ENCODE peak calls at places on chromosomes 6 and 20, in ten cellular contexts. One of them, this sample, is unnamed. For H3K4me1, the result is how much of the 10 kb centered on the place peaks cover.

GRCh38 chr6:116568851-116569755 is 2.2 kb upstream of the RWDD1 start:
- DNase-seq in stomach: no peak
- DNase-seq in SK-N-SH: no peak
- DNase-seq in body of pancreas: no peak
- DNase-seq in mammary epithelial cell: no peak
- DNase-seq in spleen: no peak
- DNase-seq in PC-9: peak
- DNase-seq in Peyer's patch: no peak
- DNase-seq in fibroblast of lung: no peak
- DNase-seq in tibial artery: no peak
- DNase-seq in this sample: no peak

GRCh38 chr20:61765871-61766654 is 299.6 kb downstream of the TAF4 start:
- DNase-seq in body of pancreas: no peak
- DNase-seq in fibroblast of lung: no peak
- DNase-seq in spleen: peak
- DNase-seq in tibial artery: peak
- DNase-seq in mammary epithelial cell: no peak
- DNase-seq in PC-9: no peak
- DNase-seq in Peyer's patch: no peak
- DNase-seq in SK-N-SH: peak
- DNase-seq in stomach: no peak
- DNase-seq in this sample: no peak

GRCh38 chr20:64115171-64115911 is 8.0 kb upstream of the NPBWR2 start:
- DNase-seq in Peyer's patch: peak
- DNase-seq in body of pancreas: no peak
- DNase-seq in SK-N-SH: peak
- DNase-seq in spleen: peak
- DNase-seq in mammary epithelial cell: no peak
- DNase-seq in stomach: peak
- DNase-seq in tibial artery: peak
- DNase-seq in fibroblast of lung: no peak
- DNase-seq in PC-9: no peak
- DNase-seq in this sample: no peak

GRCh38 chr6:21109421-21110178 is 484.0 kb upstream of the SOX4 start:
- DNase-seq in Peyer's patch: no peak
- DNase-seq in PC-9: peak
- DNase-seq in SK-N-SH: no peak
- DNase-seq in spleen: no peak
- DNase-seq in body of pancreas: no peak
- DNase-seq in mammary epithelial cell: peak
- DNase-seq in stomach: no peak
- DNase-seq in tibial artery: no peak
- DNase-seq in fibroblast of lung: peak
- DNase-seq in this sample: peak

GRCh38 chr6:157514659-157515496 is 133.9 kb downstream of the ZDHHC14 start:
- DNase-seq in spleen: no peak
- DNase-seq in SK-N-SH: no peak
- DNase-seq in stomach: no peak
- DNase-seq in tibial artery: no peak
- DNase-seq in body of pancreas: no peak
- DNase-seq in mammary epithelial cell: peak
- DNase-seq in fibroblast of lung: peak
- DNase-seq in PC-9: peak
- DNase-seq in Peyer's patch: no peak
- DNase-seq in this sample: peak

GRCh38 chr20:34874094-34874654 is 1.5 kb upstream of the GGT7 start:
- DNase-seq in stomach: peak
- DNase-seq in mammary epithelial cell: peak
- DNase-seq in tibial artery: peak
- DNase-seq in PC-9: peak
- DNase-seq in spleen: no peak
- DNase-seq in body of pancreas: peak
- DNase-seq in Peyer's patch: peak
- DNase-seq in SK-N-SH: peak
- DNase-seq in fibroblast of lung: peak
- DNase-seq in this sample: peak

GRCh38 chr6:1930356-1930755 is 315.0 kb downstream of the GMDS start:
- DNase-seq in spleen: no peak
- DNase-seq in mammary epithelial cell: no peak
- DNase-seq in fibroblast of lung: no peak
- DNase-seq in SK-N-SH: no peak
- DNase-seq in tibial artery: no peak
- DNase-seq in body of pancreas: no peak
- DNase-seq in Peyer's patch: no peak
- DNase-seq in stomach: no peak
- DNase-seq in PC-9: no peak
- DNase-seq in this sample: no peak

GRCh38 chr20:326645-327031 is 1.3 kb downstream of the SOX12 start:
- DNase-seq in stomach: peak
- DNase-seq in body of pancreas: peak
- DNase-seq in spleen: peak
- DNase-seq in PC-9: no peak
- DNase-seq in fibroblast of lung: peak
- DNase-seq in SK-N-SH: no peak
- DNase-seq in Peyer's patch: no peak
- DNase-seq in tibial artery: no peak
- DNase-seq in mammary epithelial cell: no peak
- DNase-seq in this sample: peak

GRCh38 chr6:97668716-97669115 is 385.7 kb upstream of the MMS22L start:
- DNase-seq in spleen: peak
- DNase-seq in stomach: no peak
- DNase-seq in tibial artery: no peak
- DNase-seq in SK-N-SH: no peak
- DNase-seq in fibroblast of lung: no peak
- DNase-seq in Peyer's patch: no peak
- DNase-seq in mammary epithelial cell: no peak
- DNase-seq in body of pancreas: no peak
- DNase-seq in PC-9: no peak
- DNase-seq in this sample: no peak

GRCh38 chr20:57548177-57549058 is 12.5 kb upstream of the PCK1 start:
- DNase-seq in fibroblast of lung: no peak
- DNase-seq in spleen: no peak
- DNase-seq in SK-N-SH: no peak
- DNase-seq in mammary epithelial cell: no peak
- DNase-seq in tibial artery: peak
- DNase-seq in stomach: no peak
- DNase-seq in body of pancreas: peak
- DNase-seq in Peyer's patch: no peak
- DNase-seq in PC-9: no peak
- DNase-seq in this sample: no peak

GRCh38 chr6:147709396-147710272 is 201.1 kb downstream of the SAMD5 start:
- DNase-seq in Peyer's patch: no peak
- DNase-seq in SK-N-SH: no peak
- DNase-seq in spleen: no peak
- DNase-seq in tibial artery: no peak
- DNase-seq in fibroblast of lung: no peak
- DNase-seq in mammary epithelial cell: no peak
- DNase-seq in PC-9: no peak
- DNase-seq in stomach: no peak
- DNase-seq in body of pancreas: no peak
- DNase-seq in this sample: no peak

GRCh38 chr6:45791600-45792168 is 224.0 kb downstream of the CLIC5 start:
- DNase-seq in spleen: no peak
- DNase-seq in body of pancreas: no peak
- DNase-seq in tibial artery: no peak
- DNase-seq in Peyer's patch: no peak
- DNase-seq in fibroblast of lung: peak
- DNase-seq in SK-N-SH: no peak
- DNase-seq in PC-9: peak
- DNase-seq in stomach: no peak
- DNase-seq in mammary epithelial cell: peak
- DNase-seq in this sample: peak

GRCh38 chr6:140857734-140858380 is 1274.9 kb upstream of the GJE1 start:
- DNase-seq in tibial artery: no peak
- DNase-seq in mammary epithelial cell: peak
- DNase-seq in spleen: no peak
- DNase-seq in body of pancreas: no peak
- DNase-seq in PC-9: no peak
- DNase-seq in Peyer's patch: no peak
- DNase-seq in stomach: no peak
- DNase-seq in SK-N-SH: no peak
- DNase-seq in fibroblast of lung: peak
- DNase-seq in this sample: peak

GRCh38 chr20:58117944-58118343 is 110.5 kb downstream of the ANKRD60 start:
- DNase-seq in PC-9: no peak
- DNase-seq in SK-N-SH: no peak
- DNase-seq in stomach: no peak
- DNase-seq in fibroblast of lung: no peak
- DNase-seq in Peyer's patch: no peak
- DNase-seq in spleen: no peak
- DNase-seq in mammary epithelial cell: no peak
- DNase-seq in tibial artery: no peak
- DNase-seq in body of pancreas: no peak
- DNase-seq in this sample: no peak

GRCh38 chr6:160260283-160261119 is 1.9 kb upstream of the SLC22A2 start:
- DNase-seq in spleen: no peak
- DNase-seq in stomach: no peak
- DNase-seq in tibial artery: peak
- DNase-seq in PC-9: no peak
- DNase-seq in Peyer's patch: no peak
- DNase-seq in mammary epithelial cell: peak
- DNase-seq in fibroblast of lung: no peak
- DNase-seq in body of pancreas: no peak
- DNase-seq in SK-N-SH: no peak
- DNase-seq in this sample: peak

DNA sequence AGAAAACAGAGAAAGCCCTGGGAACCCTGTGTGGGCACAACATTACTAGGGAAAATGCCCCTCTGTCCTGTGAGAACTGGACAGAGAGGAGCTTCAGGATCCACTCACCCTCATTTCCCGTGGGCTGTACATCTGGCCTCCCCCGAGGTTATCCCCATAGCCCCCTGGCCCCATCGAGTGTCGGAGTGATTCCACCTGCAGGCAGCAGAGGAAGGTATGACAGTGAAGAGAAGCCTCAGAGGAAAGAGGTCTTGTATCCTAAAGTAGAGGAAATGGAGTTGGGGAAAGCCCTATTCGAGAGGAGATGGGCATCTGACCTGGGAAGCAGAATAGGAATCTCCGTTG is 2.4 kb upstream of the AGER start:
- DNase-seq in SK-N-SH: no peak
- DNase-seq in tibial artery: no peak
- DNase-seq in stomach: no peak
- DNase-seq in mammary epithelial cell: no peak
- DNase-seq in body of pancreas: no peak
- DNase-seq in PC-9: no peak
- DNase-seq in spleen: peak
- DNase-seq in Peyer's patch: no peak
- DNase-seq in fibroblast of lung: no peak
- DNase-seq in this sample: no peak
- H3K27ac ChIP-seq in SK-N-SH: peak
- H3K27ac ChIP-seq in tibial artery: peak
- H3K27ac ChIP-seq in stomach: peak
- H3K27ac ChIP-seq in mammary epithelial cell: no peak
- H3K27ac ChIP-seq in body of pancreas: peak
- H3K27ac ChIP-seq in PC-9: no peak
- H3K27ac ChIP-seq in spleen: peak
- H3K27ac ChIP-seq in Peyer's patch: peak
- H3K27ac ChIP-seq in fibroblast of lung: peak
- H3K27ac ChIP-seq in this sample: no peak

GRCh38 chr6:87472525-87473418 is at the start of gene SLC35A1:
- DNase-seq in spleen: peak
- DNase-seq in Peyer's patch: peak
- DNase-seq in body of pancreas: peak
- DNase-seq in PC-9: peak
- DNase-seq in stomach: peak
- DNase-seq in fibroblast of lung: peak
- DNase-seq in tibial artery: peak
- DNase-seq in SK-N-SH: peak
- DNase-seq in mammary epithelial cell: peak
- DNase-seq in this sample: peak
- TF ChIP-seq CTCF in spleen: no peak
- TF ChIP-seq CTCF in Peyer's patch: no peak
- TF ChIP-seq CTCF in body of pancreas: peak
- TF ChIP-seq CTCF in PC-9: peak
- TF ChIP-seq CTCF in stomach: peak
- TF ChIP-seq CTCF in fibroblast of lung: peak
- TF ChIP-seq CTCF in tibial artery: peak
- TF ChIP-seq CTCF in SK-N-SH: no peak
- TF ChIP-seq CTCF in mammary epithelial cell: no peak
- TF ChIP-seq CTCF in this sample: no peak

GRCh38 chr20:38127920-38128528 is 37.0 kb downstream of the TGM2 start:
- DNase-seq in spleen: peak
- DNase-seq in stomach: no peak
- DNase-seq in tibial artery: no peak
- DNase-seq in PC-9: no peak
- DNase-seq in fibroblast of lung: no peak
- DNase-seq in mammary epithelial cell: no peak
- DNase-seq in body of pancreas: no peak
- DNase-seq in SK-N-SH: no peak
- DNase-seq in Peyer's patch: peak
- DNase-seq in this sample: no peak

GRCh38 chr20:38129893-38130609 is 35.0 kb downstream of the TGM2 start:
- DNase-seq in mammary epithelial cell: no peak
- DNase-seq in PC-9: no peak
- DNase-seq in stomach: no peak
- DNase-seq in fibroblast of lung: no peak
- DNase-seq in body of pancreas: no peak
- DNase-seq in Peyer's patch: peak
- DNase-seq in tibial artery: peak
- DNase-seq in spleen: peak
- DNase-seq in SK-N-SH: no peak
- DNase-seq in this sample: no peak

GRCh38 chr20:38130687-38131587 is 34.1 kb downstream of the TGM2 start:
- DNase-seq in stomach: no peak
- DNase-seq in PC-9: no peak
- DNase-seq in tibial artery: peak
- DNase-seq in SK-N-SH: no peak
- DNase-seq in spleen: peak
- DNase-seq in body of pancreas: no peak
- DNase-seq in mammary epithelial cell: no peak
- DNase-seq in Peyer's patch: no peak
- DNase-seq in fibroblast of lung: no peak
- DNase-seq in this sample: no peak

GRCh38 chr20:38128691-38129090 is 36.4 kb downstream of the TGM2 start:
- DNase-seq in mammary epithelial cell: no peak
- DNase-seq in spleen: peak
- DNase-seq in SK-N-SH: no peak
- DNase-seq in fibroblast of lung: no peak
- DNase-seq in PC-9: no peak
- DNase-seq in tibial artery: no peak
- DNase-seq in stomach: no peak
- DNase-seq in Peyer's patch: peak
- DNase-seq in body of pancreas: no peak
- DNase-seq in this sample: no peak

GRCh38 chr20:38129248-38129865 is 35.7 kb downstream of the TGM2 start:
- DNase-seq in Peyer's patch: peak
- DNase-seq in SK-N-SH: no peak
- DNase-seq in PC-9: no peak
- DNase-seq in mammary epithelial cell: no peak
- DNase-seq in stomach: no peak
- DNase-seq in spleen: peak
- DNase-seq in tibial artery: peak
- DNase-seq in fibroblast of lung: no peak
- DNase-seq in body of pancreas: no peak
- DNase-seq in this sample: no peak
- H3K4me1 ChIP-seq in Peyer's patch: under half
- H3K4me1 ChIP-seq in SK-N-SH: under half
- H3K4me1 ChIP-seq in PC-9: half or more
- H3K4me1 ChIP-seq in mammary epithelial cell: under half
- H3K4me1 ChIP-seq in stomach: under half
- H3K4me1 ChIP-seq in spleen: under half
- H3K4me1 ChIP-seq in tibial artery: under half
- H3K4me1 ChIP-seq in fibroblast of lung: under half
- H3K4me1 ChIP-seq in body of pancreas: under half
- H3K4me1 ChIP-seq in this sample: under half

GRCh38 chr6:155187994-155188706 is 75.7 kb upstream of the CLDN20 start:
- DNase-seq in body of pancreas: no peak
- DNase-seq in Peyer's patch: no peak
- DNase-seq in spleen: no peak
- DNase-seq in mammary epithelial cell: peak
- DNase-seq in SK-N-SH: no peak
- DNase-seq in tibial artery: no peak
- DNase-seq in PC-9: no peak
- DNase-seq in fibroblast of lung: peak
- DNase-seq in stomach: no peak
- DNase-seq in this sample: peak
- H3K27ac ChIP-seq in body of pancreas: peak
- H3K27ac ChIP-seq in Peyer's patch: no peak
- H3K27ac ChIP-seq in spleen: no peak
- H3K27ac ChIP-seq in mammary epithelial cell: no peak
- H3K27ac ChIP-seq in SK-N-SH: peak
- H3K27ac ChIP-seq in tibial artery: peak
- H3K27ac ChIP-seq in PC-9: no peak
- H3K27ac ChIP-seq in fibroblast of lung: peak
- H3K27ac ChIP-seq in stomach: no peak
- H3K27ac ChIP-seq in this sample: peak